ENCODE peak calls at places on chromosomes 4 and X, in six cellular contexts. One of them, this sample, is unnamed.

GRCh38 chrX:9339603-9340569 is 125.0 kb upstream of the TBL1X start:
- DNase-seq in OCI-LY7: no peak
- DNase-seq in iris pigment epithelial cell: no peak
- DNase-seq in germinal center: peak
- DNase-seq in T-helper 9 cell: no peak
- DNase-seq in Peyer's patch: peak
- DNase-seq in this sample: peak

GRCh38 chr4:113708250-113708649 is 53.3 kb downstream of the CAMK2D start:
- DNase-seq in OCI-LY7: no peak
- DNase-seq in iris pigment epithelial cell: peak
- DNase-seq in Peyer's patch: no peak
- DNase-seq in T-helper 9 cell: no peak
- DNase-seq in germinal center: no peak
- DNase-seq in this sample: peak

GRCh38 chr4:5809216-5809776 is 83.6 kb downstream of the CRMP1 start:
- DNase-seq in germinal center: no peak
- DNase-seq in T-helper 9 cell: no peak
- DNase-seq in Peyer's patch: no peak
- DNase-seq in iris pigment epithelial cell: peak
- DNase-seq in OCI-LY7: no peak
- DNase-seq in this sample: no peak

GRCh38 chrX:137574102-137574783 is 8.3 kb downstream of the ZIC3 start:
- DNase-seq in germinal center: no peak
- DNase-seq in iris pigment epithelial cell: no peak
- DNase-seq in Peyer's patch: no peak
- DNase-seq in OCI-LY7: no peak
- DNase-seq in T-helper 9 cell: no peak
- DNase-seq in this sample: no peak

GRCh38 chr4:140344111-140344510 is 29.3 kb upstream of the SCOC start:
- DNase-seq in iris pigment epithelial cell: peak
- DNase-seq in Peyer's patch: no peak
- DNase-seq in OCI-LY7: no peak
- DNase-seq in germinal center: no peak
- DNase-seq in T-helper 9 cell: no peak
- DNase-seq in this sample: no peak

GRCh38 chrX:150058728-150059127 is 120.4 kb upstream of the EOLA2 start:
- DNase-seq in T-helper 9 cell: no peak
- DNase-seq in germinal center: no peak
- DNase-seq in iris pigment epithelial cell: no peak
- DNase-seq in Peyer's patch: no peak
- DNase-seq in OCI-LY7: no peak
- DNase-seq in this sample: no peak

GRCh38 chr4:156790866-156791265 is 180.7 kb downstream of the PDGFC start:
- DNase-seq in iris pigment epithelial cell: peak
- DNase-seq in OCI-LY7: no peak
- DNase-seq in germinal center: no peak
- DNase-seq in T-helper 9 cell: no peak
- DNase-seq in Peyer's patch: no peak
- DNase-seq in this sample: peak

GRCh38 chrX:39260965-39261364 is 459.7 kb downstream of the MID1IP1 start:
- DNase-seq in germinal center: no peak
- DNase-seq in Peyer's patch: no peak
- DNase-seq in iris pigment epithelial cell: peak
- DNase-seq in OCI-LY7: no peak
- DNase-seq in T-helper 9 cell: no peak
- DNase-seq in this sample: no peak

GRCh38 chrX:47523297-47523696 is 37.7 kb upstream of the ARAF start:
- DNase-seq in T-helper 9 cell: peak
- DNase-seq in germinal center: peak
- DNase-seq in Peyer's patch: peak
- DNase-seq in OCI-LY7: peak
- DNase-seq in iris pigment epithelial cell: peak
- DNase-seq in this sample: peak

GRCh38 chrX:142249721-142250120 is 44.6 kb upstream of the MAGEC2 start:
- DNase-seq in OCI-LY7: no peak
- DNase-seq in T-helper 9 cell: no peak
- DNase-seq in iris pigment epithelial cell: no peak
- DNase-seq in Peyer's patch: no peak
- DNase-seq in germinal center: no peak
- DNase-seq in this sample: no peak

GRCh38 chrX:151763711-151764110 is 29.2 kb downstream of the CNGA2 start:
- DNase-seq in germinal center: no peak
- DNase-seq in OCI-LY7: no peak
- DNase-seq in iris pigment epithelial cell: no peak
- DNase-seq in T-helper 9 cell: no peak
- DNase-seq in Peyer's patch: no peak
- DNase-seq in this sample: no peak